ENCODE peak calls at places on chromosomes 3 and 15, in five cellular contexts. H, U, B, L and T are unnamed samples.

GRCh38 chr3:161560006-161560637 is 63.5 kb downstream of the OTOL1 start:
- DNase-seq in H (peak; percentile 63), B (peak; percentile 52), L (peak; percentile 62), U (peak; percentile 28), T (no peak)

GRCh38 chr3:118671192-118671591 is 363.5 kb downstream of the IGSF11 start:
- DNase-seq in H (no peak), B (no peak), L (no peak), U (no peak), T (no peak)

GRCh38 chr15:90015749-90016148 is 14.6 kb downstream of the ZNF710 start:
- DNase-seq in H (no peak), B (no peak), L (no peak), U (no peak), T (no peak)

GRCh38 chr3:148079370-148079769 is 618.3 kb upstream of the AGTR1 start:
- DNase-seq in U (no peak), B (no peak), H (no peak), L (no peak), T (no peak)

GRCh38 chr3:48563382-48563918 is at the start of gene UCN2:
- DNase-seq in H (no peak), U (no peak), L (no peak), B (no peak), T (no peak)

GRCh38 chr3:48296699-48297098 is 36.8 kb downstream of the SPINK8 start:
- DNase-seq in H (no peak), U (no peak), L (no peak), B (no peak), T (no peak)

GRCh38 chr3:126927405-126927750 is 55.5 kb upstream of the PLXNA1 start:
- DNase-seq in U (no peak), L (no peak), H (no peak), B (no peak), T (no peak)

GRCh38 chr15:68637755-68638405 is 59.1 kb downstream of the CORO2B start:
- DNase-seq in U (no peak), L (no peak), B (no peak), H (no peak), T (no peak)

GRCh38 chr3:128794067-128794768 is 68.2 kb downstream of the RAB7A start:
- DNase-seq in H (no peak), L (no peak), U (no peak), B (no peak), T (no peak)

GRCh38 chr3:155745795-155746550 is 1.1 kb upstream of the PLCH1 start:
- DNase-seq in B (peak; percentile 54), U (peak; percentile 37), H (no peak), L (peak; percentile 71), T (no peak)

GRCh38 chr3:62128028-62128427 is 245.3 kb downstream of the FEZF2 start:
- DNase-seq in H (no peak), U (no peak), L (no peak), B (no peak), T (no peak)

GRCh38 chr15:25055356-25056068 is 100.7 kb downstream of the SNRPN start:
- DNase-seq in U (no peak), H (no peak), L (peak; percentile 41), B (no peak), T (no peak)

GRCh38 chr3:13451301-13451673 is 28.8 kb upstream of the HDAC11 start:
- DNase-seq in B (no peak), L (no peak), U (no peak), H (peak; percentile 8), T (no peak)

GRCh38 chr3:195583831-195584542 is at the start of gene APOD:
- DNase-seq in H (no peak), B (no peak), L (no peak), U (no peak), T (no peak)

GRCh38 chr3:24119321-24119751 is 174.2 kb downstream of the NR1D2 start:
- DNase-seq in B (no peak), U (no peak), L (no peak), H (no peak), T (no peak)

GRCh38 chr15:86610038-86610437 is 530.4 kb downstream of the AGBL1 start:
- DNase-seq in L (no peak), B (no peak), U (no peak), H (no peak), T (no peak)

GRCh38 chr15:52362497-52362896 is 66.9 kb upstream of the MYO5C start:
- DNase-seq in U (no peak), L (no peak), B (no peak), H (no peak), T (no peak)

GRCh38 chr15:34336947-34337556 is 529 bp downstream of the SLC12A6 start:
- DNase-seq in L (no peak), B (no peak), U (no peak), H (no peak), T (no peak)

GRCh38 chr3:195207731-195208130 is 63.2 kb downstream of the XXYLT1 start:
- DNase-seq in H (no peak), U (no peak), B (no peak), L (no peak), T (no peak)

GRCh38 chr3:53680026-53680425 is 166.2 kb downstream of the CHDH start:
- DNase-seq in U (no peak), L (no peak), H (no peak), B (no peak), T (no peak)

GRCh38 chr3:188956839-188957489 is 214.8 kb upstream of the TPRG1 start:
- DNase-seq in H (peak; percentile 58), B (peak; percentile 8), L (no peak), U (peak; percentile 49), T (no peak)

GRCh38 chr3:184448321-184449160 is 68.7 kb downstream of the CHRD start:
- DNase-seq in L (no peak), U (no peak), H (no peak), B (no peak), T (no peak)

GRCh38 chr15:88906551-88906950 is 6.6 kb downstream of the MFGE8 start:
- DNase-seq in L (no peak), H (no peak), U (no peak), B (no peak), T (no peak)

GRCh38 chr3:37992271-37993066 is 1.9 kb downstream of the VILL start:
- DNase-seq in H (no peak), B (no peak), U (peak; percentile 48), L (no peak), T (no peak)

GRCh38 chr15:57401546-57401945 is 25.2 kb downstream of the CGNL1 start:
- DNase-seq in H (no peak), L (no peak), U (no peak), B (no peak), T (no peak)

GRCh38 chr3:175951047-175951694 is 1092.0 kb downstream of the NAALADL2 start:
- DNase-seq in H (no peak), B (no peak), L (no peak), U (no peak), T (no peak)

GRCh38 chr3:45056608-45057301 is 30.7 kb downstream of the CLEC3B start:
- DNase-seq in L (no peak), U (no peak), H (no peak), B (no peak), T (no peak)

GRCh38 chr15:101623367-101624304 is 28.5 kb downstream of the TM2D3 start:
- DNase-seq in B (no peak), L (no peak), U (no peak), H (no peak), T (no peak)
- TF ChIP-seq SUZ12 in B (no peak), L (no peak), U (no peak), H (no peak), T (no peak)

GRCh38 chr15:69758291-69758771 is 305.7 kb downstream of the RPLP1 start:
- DNase-seq in B (no peak), H (no peak), L (no peak), U (no peak), T (no peak)
- TF ChIP-seq SUZ12 in B (no peak), H (no peak), L (no peak), U (no peak), T (no peak)

DNA sequence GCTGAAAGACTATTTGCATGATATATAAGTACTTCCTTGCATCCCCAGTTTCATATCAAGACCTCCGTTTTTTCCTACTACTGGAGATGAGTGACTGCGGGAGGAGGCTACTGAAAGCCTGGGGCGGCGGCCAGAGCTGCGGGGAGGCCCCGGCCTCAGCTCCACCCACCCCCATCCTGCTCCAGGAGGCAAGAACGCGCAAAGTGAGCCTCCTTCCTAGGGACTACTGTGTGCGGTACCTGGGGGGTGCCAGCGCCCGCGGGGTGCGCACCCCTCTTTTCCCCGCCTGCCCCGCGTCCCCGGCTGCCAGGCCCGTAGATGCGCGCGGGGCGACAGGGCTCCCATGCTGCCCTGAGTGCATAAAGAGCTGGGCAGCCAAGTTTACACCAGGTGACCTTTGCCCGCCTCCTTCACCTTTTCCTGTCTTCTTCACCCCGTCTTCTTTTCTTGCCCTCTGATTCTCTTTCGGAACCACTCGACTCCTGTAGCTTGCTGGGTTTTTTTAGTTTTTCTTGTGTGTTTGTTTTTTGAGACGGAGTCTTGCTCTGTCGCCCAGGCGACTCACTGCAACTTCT is 2.5 kb upstream of the USF3 start:
- DNase-seq in B (no peak), U (no peak), L (peak; percentile 64), H (no peak), T (no peak)
- TF ChIP-seq SUZ12 in B (no peak), U (no peak), L (no peak), H (no peak), T (no peak)

DNA sequence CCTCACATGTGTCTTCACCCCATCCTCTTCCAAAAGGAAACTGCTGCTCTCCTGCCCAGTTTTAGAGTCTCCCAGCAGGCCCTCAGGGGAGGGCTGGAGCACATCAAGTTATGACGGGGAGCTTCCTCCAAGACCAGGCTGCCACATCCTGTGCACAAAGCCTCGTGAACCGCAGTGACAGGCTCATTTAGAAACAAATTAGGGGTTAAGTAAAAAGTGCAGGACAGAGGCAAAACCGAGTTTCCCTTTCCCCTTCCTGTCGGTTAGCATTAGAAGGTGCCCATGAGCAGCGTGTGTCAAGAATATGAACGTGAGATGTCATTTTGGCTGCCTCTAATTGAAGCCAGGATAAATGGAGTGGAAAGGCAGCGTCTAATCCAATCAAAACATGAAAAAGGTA is 199.7 kb downstream of the ARRDC4 start:
- DNase-seq in U (no peak), L (no peak), B (no peak), H (no peak), T (no peak)
- TF ChIP-seq SUZ12 in U (no peak), L (no peak), B (no peak), H (no peak), T (no peak)

GRCh38 chr3:8529197-8529637 is 27.6 kb downstream of the LMCD1 start:
- DNase-seq in H (no peak), U (peak; percentile 59), B (no peak), L (no peak), T (no peak)
- TF ChIP-seq SUZ12 in H (no peak), U (no peak), B (no peak), L (no peak), T (no peak)